ENCODE peak calls at places on chromosomes 5 and 9, in nine cellular contexts. One of them, this sample, is unnamed.

GRCh38 chr9:95570646-95571045 is 53.9 kb upstream of the PTCH1 start:
- DNase-seq in IMR-90: no peak
- DNase-seq in left ventricle myocardium inferior: no peak
- DNase-seq in SIG-M5: no peak
- DNase-seq in fibroblast of lung: peak; percentile 70
- DNase-seq in foreskin fibroblast: peak; percentile 10
- DNase-seq in substantia nigra: no peak
- DNase-seq in H7: peak; percentile 52
- DNase-seq in HTR-8/SVneo: peak; percentile 38
- DNase-seq in this sample: no peak

GRCh38 chr9:93708987-93709302 is 132.6 kb downstream of the PHF2 start:
- DNase-seq in substantia nigra: no peak
- DNase-seq in fibroblast of lung: no peak
- DNase-seq in H7: no peak
- DNase-seq in left ventricle myocardium inferior: no peak
- DNase-seq in HTR-8/SVneo: no peak
- DNase-seq in IMR-90: no peak
- DNase-seq in SIG-M5: no peak
- DNase-seq in foreskin fibroblast: no peak
- DNase-seq in this sample: no peak

GRCh38 chr5:140734354-140734753 is 34.1 kb downstream of the ZMAT2 start:
- DNase-seq in HTR-8/SVneo: no peak
- DNase-seq in SIG-M5: no peak
- DNase-seq in substantia nigra: no peak
- DNase-seq in fibroblast of lung: no peak
- DNase-seq in left ventricle myocardium inferior: no peak
- DNase-seq in H7: no peak
- DNase-seq in foreskin fibroblast: peak; percentile 3
- DNase-seq in IMR-90: no peak
- DNase-seq in this sample: no peak

GRCh38 chr9:12933957-12934356 is 159.1 kb downstream of the LURAP1L start:
- DNase-seq in HTR-8/SVneo: no peak
- DNase-seq in left ventricle myocardium inferior: no peak
- DNase-seq in foreskin fibroblast: peak; percentile 74
- DNase-seq in fibroblast of lung: no peak
- DNase-seq in substantia nigra: no peak
- DNase-seq in IMR-90: peak; percentile 37
- DNase-seq in H7: no peak
- DNase-seq in SIG-M5: no peak
- DNase-seq in this sample: peak; percentile 82

GRCh38 chr9:6512085-6512657 is 99.2 kb downstream of the UHRF2 start:
- DNase-seq in left ventricle myocardium inferior: no peak
- DNase-seq in substantia nigra: no peak
- DNase-seq in HTR-8/SVneo: no peak
- DNase-seq in fibroblast of lung: peak; percentile 75
- DNase-seq in IMR-90: peak; percentile 36
- DNase-seq in H7: no peak
- DNase-seq in foreskin fibroblast: no peak
- DNase-seq in SIG-M5: no peak
- DNase-seq in this sample: no peak

GRCh38 chr9:101323129-101323528 is 61.7 kb downstream of the BAAT start:
- DNase-seq in H7: no peak
- DNase-seq in HTR-8/SVneo: no peak
- DNase-seq in left ventricle myocardium inferior: no peak
- DNase-seq in substantia nigra: no peak
- DNase-seq in foreskin fibroblast: no peak
- DNase-seq in fibroblast of lung: no peak
- DNase-seq in SIG-M5: no peak
- DNase-seq in IMR-90: no peak
- DNase-seq in this sample: no peak

GRCh38 chr9:78986446-78986845 is 585.3 kb upstream of the TLE4 start:
- DNase-seq in foreskin fibroblast: no peak
- DNase-seq in substantia nigra: no peak
- DNase-seq in HTR-8/SVneo: no peak
- DNase-seq in left ventricle myocardium inferior: no peak
- DNase-seq in fibroblast of lung: peak; percentile 66
- DNase-seq in H7: no peak
- DNase-seq in IMR-90: no peak
- DNase-seq in SIG-M5: no peak
- DNase-seq in this sample: no peak

GRCh38 chr5:42875785-42876374 is 64.2 kb upstream of the SELENOP start:
- DNase-seq in left ventricle myocardium inferior: no peak
- DNase-seq in substantia nigra: no peak
- DNase-seq in HTR-8/SVneo: no peak
- DNase-seq in SIG-M5: no peak
- DNase-seq in IMR-90: no peak
- DNase-seq in foreskin fibroblast: no peak
- DNase-seq in fibroblast of lung: no peak
- DNase-seq in H7: no peak
- DNase-seq in this sample: no peak

GRCh38 chr5:100668511-100668910 is 133.3 kb downstream of the FAM174A start:
- DNase-seq in HTR-8/SVneo: peak; percentile 5
- DNase-seq in foreskin fibroblast: peak; percentile 12
- DNase-seq in left ventricle myocardium inferior: no peak
- DNase-seq in IMR-90: peak; percentile 48
- DNase-seq in H7: no peak
- DNase-seq in substantia nigra: no peak
- DNase-seq in fibroblast of lung: peak; percentile 66
- DNase-seq in SIG-M5: no peak
- DNase-seq in this sample: peak; percentile 47

GRCh38 chr9:137544176-137544755 is 5.9 kb downstream of the PNPLA7 start:
- DNase-seq in SIG-M5: no peak
- DNase-seq in IMR-90: no peak
- DNase-seq in fibroblast of lung: peak; percentile 38
- DNase-seq in HTR-8/SVneo: no peak
- DNase-seq in foreskin fibroblast: peak; percentile 26
- DNase-seq in left ventricle myocardium inferior: no peak
- DNase-seq in H7: no peak
- DNase-seq in substantia nigra: no peak
- DNase-seq in this sample: no peak

GRCh38 chr5:138664276-138664943 is 88.8 kb upstream of the CTNNA1 start:
- DNase-seq in H7: no peak
- DNase-seq in foreskin fibroblast: peak; percentile 35
- DNase-seq in IMR-90: peak; percentile 39
- DNase-seq in left ventricle myocardium inferior: no peak
- DNase-seq in HTR-8/SVneo: no peak
- DNase-seq in SIG-M5: no peak
- DNase-seq in fibroblast of lung: peak; percentile 55
- DNase-seq in substantia nigra: no peak
- DNase-seq in this sample: no peak

GRCh38 chr5:179413086-179413690 is 67.9 kb upstream of the ADAMTS2 start:
- DNase-seq in IMR-90: no peak
- DNase-seq in foreskin fibroblast: no peak
- DNase-seq in fibroblast of lung: no peak
- DNase-seq in SIG-M5: no peak
- DNase-seq in left ventricle myocardium inferior: no peak
- DNase-seq in substantia nigra: no peak
- DNase-seq in HTR-8/SVneo: no peak
- DNase-seq in H7: peak; percentile 39
- DNase-seq in this sample: no peak

GRCh38 chr5:4411664-4412063 is 728.5 kb upstream of the ADAMTS16 start:
- DNase-seq in substantia nigra: no peak
- DNase-seq in IMR-90: no peak
- DNase-seq in H7: peak; percentile 28
- DNase-seq in fibroblast of lung: no peak
- DNase-seq in SIG-M5: no peak
- DNase-seq in foreskin fibroblast: no peak
- DNase-seq in HTR-8/SVneo: no peak
- DNase-seq in left ventricle myocardium inferior: no peak
- DNase-seq in this sample: no peak

GRCh38 chr9:116208417-116209232 is 55.0 kb downstream of the PAPPA start:
- DNase-seq in substantia nigra: no peak
- DNase-seq in IMR-90: peak; percentile 76
- DNase-seq in foreskin fibroblast: peak; percentile 46
- DNase-seq in fibroblast of lung: peak; percentile 27
- DNase-seq in left ventricle myocardium inferior: no peak
- DNase-seq in HTR-8/SVneo: no peak
- DNase-seq in SIG-M5: no peak
- DNase-seq in H7: no peak
- DNase-seq in this sample: peak; percentile 16

GRCh38 chr5:136356747-136357469 is 8.4 kb downstream of the TRPC7 start:
- DNase-seq in fibroblast of lung: no peak
- DNase-seq in H7: no peak
- DNase-seq in IMR-90: no peak
- DNase-seq in foreskin fibroblast: no peak
- DNase-seq in substantia nigra: no peak
- DNase-seq in HTR-8/SVneo: no peak
- DNase-seq in left ventricle myocardium inferior: no peak
- DNase-seq in SIG-M5: no peak
- DNase-seq in this sample: no peak

GRCh38 chr5:169411789-169412425 is 111.0 kb upstream of the SLIT3 start:
- DNase-seq in fibroblast of lung: no peak
- DNase-seq in SIG-M5: no peak
- DNase-seq in substantia nigra: no peak
- DNase-seq in H7: no peak
- DNase-seq in IMR-90: no peak
- DNase-seq in HTR-8/SVneo: no peak
- DNase-seq in left ventricle myocardium inferior: no peak
- DNase-seq in foreskin fibroblast: no peak
- DNase-seq in this sample: no peak

GRCh38 chr5:90803891-90804290 is 245.3 kb downstream of the ADGRV1 start:
- DNase-seq in H7: no peak
- DNase-seq in foreskin fibroblast: peak; percentile 12
- DNase-seq in HTR-8/SVneo: no peak
- DNase-seq in substantia nigra: no peak
- DNase-seq in left ventricle myocardium inferior: no peak
- DNase-seq in SIG-M5: no peak
- DNase-seq in IMR-90: no peak
- DNase-seq in fibroblast of lung: peak; percentile 8
- DNase-seq in this sample: no peak

GRCh38 chr5:176890455-176891330 is 8.5 kb downstream of the HK3 start:
- DNase-seq in foreskin fibroblast: no peak
- DNase-seq in HTR-8/SVneo: no peak
- DNase-seq in H7: peak; percentile 26
- DNase-seq in SIG-M5: no peak
- DNase-seq in substantia nigra: no peak
- DNase-seq in fibroblast of lung: no peak
- DNase-seq in left ventricle myocardium inferior: no peak
- DNase-seq in IMR-90: no peak
- DNase-seq in this sample: no peak

GRCh38 chr5:148786456-148786855 is 40.0 kb upstream of the ADRB2 start:
- DNase-seq in substantia nigra: no peak
- DNase-seq in HTR-8/SVneo: no peak
- DNase-seq in H7: no peak
- DNase-seq in fibroblast of lung: no peak
- DNase-seq in IMR-90: peak; percentile 40
- DNase-seq in foreskin fibroblast: no peak
- DNase-seq in left ventricle myocardium inferior: no peak
- DNase-seq in SIG-M5: no peak
- DNase-seq in this sample: no peak

GRCh38 chr5:113183694-113184093 is 207.1 kb downstream of the DCP2 start:
- DNase-seq in substantia nigra: no peak
- DNase-seq in HTR-8/SVneo: no peak
- DNase-seq in IMR-90: no peak
- DNase-seq in fibroblast of lung: no peak
- DNase-seq in H7: no peak
- DNase-seq in foreskin fibroblast: no peak
- DNase-seq in left ventricle myocardium inferior: no peak
- DNase-seq in SIG-M5: no peak
- DNase-seq in this sample: no peak

GRCh38 chr9:89038354-89039091 is 47.3 kb downstream of the S1PR3 start:
- DNase-seq in foreskin fibroblast: peak; percentile 88
- DNase-seq in IMR-90: peak; percentile 97
- DNase-seq in SIG-M5: no peak
- DNase-seq in fibroblast of lung: peak; percentile 98
- DNase-seq in left ventricle myocardium inferior: no peak
- DNase-seq in HTR-8/SVneo: no peak
- DNase-seq in substantia nigra: no peak
- DNase-seq in H7: no peak
- DNase-seq in this sample: peak; percentile 85

GRCh38 chr9:14170392-14170931 is 143.5 kb downstream of the NFIB start:
- DNase-seq in left ventricle myocardium inferior: no peak
- DNase-seq in SIG-M5: no peak
- DNase-seq in IMR-90: no peak
- DNase-seq in H7: no peak
- DNase-seq in foreskin fibroblast: no peak
- DNase-seq in HTR-8/SVneo: no peak
- DNase-seq in substantia nigra: no peak
- DNase-seq in fibroblast of lung: no peak
- DNase-seq in this sample: no peak

GRCh38 chr9:557601-558201 is 283.8 kb upstream of the DMRT1 start:
- DNase-seq in left ventricle myocardium inferior: no peak
- DNase-seq in substantia nigra: no peak
- DNase-seq in IMR-90: no peak
- DNase-seq in SIG-M5: no peak
- DNase-seq in HTR-8/SVneo: no peak
- DNase-seq in H7: peak; percentile 40
- DNase-seq in fibroblast of lung: peak; percentile 54
- DNase-seq in foreskin fibroblast: no peak
- DNase-seq in this sample: no peak

GRCh38 chr5:168097852-168098251 is 193.6 kb upstream of the WWC1 start:
- DNase-seq in SIG-M5: no peak
- DNase-seq in substantia nigra: no peak
- DNase-seq in foreskin fibroblast: no peak
- DNase-seq in fibroblast of lung: no peak
- DNase-seq in IMR-90: no peak
- DNase-seq in left ventricle myocardium inferior: no peak
- DNase-seq in H7: no peak
- DNase-seq in HTR-8/SVneo: no peak
- DNase-seq in this sample: no peak

GRCh38 chr9:134860510-134860909 is 20.1 kb upstream of the FCN2 start:
- DNase-seq in foreskin fibroblast: no peak
- DNase-seq in SIG-M5: no peak
- DNase-seq in fibroblast of lung: no peak
- DNase-seq in substantia nigra: no peak
- DNase-seq in left ventricle myocardium inferior: no peak
- DNase-seq in IMR-90: no peak
- DNase-seq in HTR-8/SVneo: no peak
- DNase-seq in H7: no peak
- DNase-seq in this sample: no peak

GRCh38 chr5:169531631-169532030 is 51.9 kb upstream of the SPDL1 start:
- DNase-seq in foreskin fibroblast: no peak
- DNase-seq in substantia nigra: no peak
- DNase-seq in left ventricle myocardium inferior: no peak
- DNase-seq in fibroblast of lung: no peak
- DNase-seq in SIG-M5: no peak
- DNase-seq in IMR-90: no peak
- DNase-seq in H7: no peak
- DNase-seq in HTR-8/SVneo: no peak
- DNase-seq in this sample: no peak

GRCh38 chr5:72452515-72453259 is 54.5 kb downstream of the ZNF366 start:
- DNase-seq in fibroblast of lung: peak; percentile 82
- DNase-seq in HTR-8/SVneo: peak; percentile 80
- DNase-seq in substantia nigra: no peak
- DNase-seq in foreskin fibroblast: peak; percentile 88
- DNase-seq in IMR-90: peak; percentile 72
- DNase-seq in SIG-M5: no peak
- DNase-seq in H7: no peak
- DNase-seq in left ventricle myocardium inferior: peak; percentile 63
- DNase-seq in this sample: peak; percentile 33

GRCh38 chr9:76932778-76933177 is 26.9 kb upstream of the PRUNE2 start:
- DNase-seq in IMR-90: peak; percentile 18
- DNase-seq in left ventricle myocardium inferior: no peak
- DNase-seq in SIG-M5: no peak
- DNase-seq in HTR-8/SVneo: no peak
- DNase-seq in foreskin fibroblast: peak; percentile 64
- DNase-seq in substantia nigra: no peak
- DNase-seq in fibroblast of lung: peak; percentile 42
- DNase-seq in H7: no peak
- DNase-seq in this sample: no peak

GRCh38 chr5:4083591-4084337 is 488.1 kb downstream of the IRX1 start:
- DNase-seq in H7: no peak
- DNase-seq in left ventricle myocardium inferior: no peak
- DNase-seq in HTR-8/SVneo: no peak
- DNase-seq in SIG-M5: no peak
- DNase-seq in fibroblast of lung: peak; percentile 59
- DNase-seq in substantia nigra: no peak
- DNase-seq in foreskin fibroblast: no peak
- DNase-seq in IMR-90: no peak
- DNase-seq in this sample: no peak

GRCh38 chr9:117080996-117081395 is 333.9 kb downstream of the ASTN2 start:
- DNase-seq in left ventricle myocardium inferior: no peak
- DNase-seq in IMR-90: no peak
- DNase-seq in fibroblast of lung: no peak
- DNase-seq in SIG-M5: no peak
- DNase-seq in HTR-8/SVneo: no peak
- DNase-seq in foreskin fibroblast: no peak
- DNase-seq in H7: peak; percentile 36
- DNase-seq in substantia nigra: no peak
- DNase-seq in this sample: no peak

GRCh38 chr5:67350600-67351315 is 154.2 kb upstream of the CD180 start:
- DNase-seq in substantia nigra: no peak
- DNase-seq in HTR-8/SVneo: no peak
- DNase-seq in SIG-M5: no peak
- DNase-seq in IMR-90: no peak
- DNase-seq in left ventricle myocardium inferior: no peak
- DNase-seq in H7: no peak
- DNase-seq in fibroblast of lung: no peak
- DNase-seq in foreskin fibroblast: peak; percentile 35
- DNase-seq in this sample: no peak